ENCODE peak calls at places on chromosomes 13 and 19, in nine cellular contexts. S, F, B, R, N, X, D, U and I are unnamed samples.

GRCh38 chr13:59543418-59543817 is 620.3 kb downstream of the DIAPH3 start:
- DNase-seq in X (no peak), S (no peak), R (no peak), N (no peak), U (no peak), B (no peak), D (no peak), F (no peak), I (no peak)

GRCh38 chr19:8455018-8455417 is 10.2 kb downstream of the HNRNPM start:
- DNase-seq in S (no peak), B (no peak), U (no peak), N (no peak), X (no peak), D (no peak), R (no peak), F (no peak), I (no peak)

GRCh38 chr19:33587150-33587549 is 34.6 kb upstream of the CHST8 start:
- DNase-seq in D (no peak), U (no peak), R (no peak), B (no peak), F (no peak), S (no peak), N (no peak), X (no peak), I (no peak)

GRCh38 chr19:50266896-50267295 is 62.3 kb downstream of the KCNC3 start:
- DNase-seq in D (no peak), U (no peak), N (no peak), F (no peak), B (peak), S (no peak), R (no peak), X (peak), I (no peak)

GRCh38 chr13:93227906-93228801 is 1.5 kb downstream of the GPC6 start:
- DNase-seq in N (peak), B (no peak), U (no peak), R (no peak), X (no peak), D (peak), F (peak), S (peak), I (peak)

GRCh38 chr19:756232-756631 is 5.3 kb downstream of the MISP start:
- DNase-seq in U (no peak), F (no peak), X (peak), D (peak), B (peak), R (no peak), S (no peak), N (no peak), I (no peak)

GRCh38 chr19:2168619-2169424 is 5.1 kb downstream of the DOT1L start:
- DNase-seq in D (peak), N (peak), B (peak), F (peak), R (peak), S (peak), U (peak), X (peak), I (peak)

GRCh38 chr13:44573071-44573470 is 3.1 kb downstream of the TSC22D1 start:
- DNase-seq in B (no peak), U (no peak), N (no peak), X (no peak), R (no peak), S (no peak), F (no peak), D (no peak), I (no peak)

GRCh38 chr13:113653264-113654174 is 4.5 kb downstream of the ATP4B start:
- DNase-seq in D (no peak), N (no peak), S (no peak), B (no peak), R (peak), X (no peak), F (no peak), U (peak), I (no peak)

GRCh38 chr13:86298741-86299140 is 499.5 kb upstream of the SLITRK6 start:
- DNase-seq in U (no peak), D (no peak), F (no peak), X (no peak), B (no peak), N (no peak), R (no peak), S (no peak), I (no peak)

GRCh38 chr13:97109256-97109655 is 112.9 kb upstream of the MBNL2 start:
- DNase-seq in D (no peak), X (no peak), S (no peak), B (no peak), U (no peak), N (no peak), R (no peak), F (no peak), I (no peak)

GRCh38 chr19:45809643-45810159 is 5.4 kb downstream of the RSPH6A start:
- DNase-seq in D (peak), X (peak), N (no peak), B (no peak), R (no peak), S (no peak), U (no peak), F (no peak), I (no peak)

GRCh38 chr13:46288570-46289259 is 77.0 kb downstream of the LRRC63 start:
- DNase-seq in D (peak), N (no peak), X (peak), B (no peak), R (peak), S (no peak), F (no peak), U (peak), I (peak)

GRCh38 chr13:65535360-65535759 is 1694.8 kb downstream of the PCDH9 start:
- DNase-seq in B (no peak), N (no peak), R (no peak), S (no peak), X (no peak), F (no peak), D (no peak), U (no peak), I (no peak)

GRCh38 chr13:106819413-106820180 is 251.7 kb upstream of the ARGLU1 start:
- DNase-seq in S (no peak), D (no peak), R (no peak), U (no peak), F (no peak), B (no peak), N (no peak), X (no peak), I (no peak)

GRCh38 chr13:44263920-44264610 is 109.6 kb upstream of the SERP2 start:
- DNase-seq in U (no peak), D (peak), F (no peak), R (no peak), S (peak), B (no peak), X (no peak), N (no peak), I (no peak)

GRCh38 chr19:40601061-40601973 is at the start of gene LTBP4:
- DNase-seq in S (peak), B (no peak), U (no peak), D (peak), N (no peak), X (no peak), R (no peak), F (no peak), I (no peak)

GRCh38 chr19:58154287-58154678 is 3.7 kb upstream of the ZNF329 start:
- DNase-seq in R (no peak), N (no peak), X (no peak), S (peak), F (no peak), D (peak), B (no peak), U (no peak), I (peak)

GRCh38 chr13:102530751-102531150 is 66.0 kb upstream of the TPP2 start:
- DNase-seq in U (no peak), S (no peak), D (no peak), R (no peak), X (no peak), N (no peak), F (no peak), B (no peak), I (no peak)

GRCh38 chr13:33172400-33172799 is 113.2 kb downstream of the STARD13 start:
- DNase-seq in U (no peak), B (no peak), F (no peak), D (no peak), X (no peak), S (no peak), N (no peak), R (no peak), I (peak)

GRCh38 chr19:10823690-10824089 is 12.3 kb downstream of the TMED1 start:
- DNase-seq in S (no peak), N (no peak), R (no peak), D (no peak), X (no peak), U (no peak), B (no peak), F (no peak), I (no peak)

GRCh38 chr19:19822148-19822429 is 539 bp upstream of the ZNF506 start:
- DNase-seq in N (no peak), R (no peak), B (no peak), D (no peak), X (no peak), S (no peak), F (no peak), U (no peak), I (no peak)

GRCh38 chr19:45577111-45577905 is 7.3 kb downstream of the OPA3 start:
- DNase-seq in X (no peak), F (peak), U (no peak), B (no peak), N (peak), R (no peak), D (peak), S (no peak), I (no peak)

GRCh38 chr13:30698023-30698422 is 37.3 kb upstream of the ALOX5AP start:
- DNase-seq in X (no peak), S (no peak), F (no peak), R (no peak), N (no peak), D (peak), U (no peak), B (no peak), I (no peak)

GRCh38 chr13:42327725-42328124 is 55.8 kb downstream of the AKAP11 start:
- DNase-seq in B (no peak), F (no peak), D (no peak), S (no peak), U (no peak), N (no peak), X (no peak), R (no peak), I (no peak)